ENCODE peak calls at places on chromosomes 3 and 15, in six cellular contexts. F is body of pancreas, D is GM06990, K is pancreas, U is cardiac fibroblast, V is AG09309. I is an unnamed sample.

GRCh38 chr3:66018047-66019033 is 20.4 kb downstream of the MAGI1 start:
- DNase-seq in K (no peak), U (no peak), F (no peak), V (no peak), D (no peak), I (no peak)

GRCh38 chr15:88918738-88919137 is 5.6 kb upstream of the MFGE8 start:
- DNase-seq in K (no peak), F (no peak), D (no peak), U (peak), V (peak), I (peak)

GRCh38 chr15:90871097-90871715 is 2.8 kb downstream of the FURIN start:
- DNase-seq in F (no peak), D (peak), K (no peak), V (no peak), U (peak), I (peak)

GRCh38 chr15:85331666-85332261 is 48.6 kb upstream of the AKAP13 start:
- DNase-seq in V (no peak), D (no peak), F (no peak), U (no peak), K (no peak), I (no peak)

GRCh38 chr3:193702967-193703366 is 110.0 kb downstream of the OPA1 start:
- DNase-seq in V (peak), F (no peak), D (no peak), K (no peak), U (peak), I (peak)

GRCh38 chr3:59186735-59187134 is 136.9 kb upstream of the CFAP20DC start:
- DNase-seq in U (no peak), F (no peak), V (no peak), D (no peak), K (no peak), I (no peak)

GRCh38 chr3:158600787-158601186 is 29.8 kb downstream of the MLF1 start:
- DNase-seq in V (no peak), F (no peak), U (no peak), K (no peak), D (no peak), I (no peak)

GRCh38 chr3:97935842-97936241 is 36.4 kb downstream of the RIOX2 start:
- DNase-seq in U (no peak), V (no peak), K (no peak), F (no peak), D (no peak), I (no peak)

GRCh38 chr3:167691366-167691765 is 37.6 kb upstream of the WDR49 start:
- DNase-seq in D (peak), U (no peak), K (no peak), F (no peak), V (no peak), I (peak)

GRCh38 chr3:14564741-14565140 is 24.6 kb upstream of the GRIP2 start:
- DNase-seq in F (no peak), D (no peak), V (no peak), K (no peak), U (no peak), I (no peak)

GRCh38 chr3:136904746-136905145 is 42.7 kb downstream of the NCK1 start:
- DNase-seq in U (no peak), V (no peak), F (no peak), D (no peak), K (no peak), I (no peak)

GRCh38 chr3:64505419-64505818 is 182.4 kb downstream of the ADAMTS9 start:
- DNase-seq in F (no peak), D (no peak), K (no peak), V (no peak), U (no peak), I (no peak)

GRCh38 chr3:94822298-94822697 is 759.4 kb downstream of the NSUN3 start:
- DNase-seq in F (no peak), V (no peak), U (no peak), K (no peak), D (no peak), I (no peak)

GRCh38 chr3:187027531-187027936 is 97.2 kb downstream of the ST6GAL1 start:
- DNase-seq in F (no peak), K (no peak), U (no peak), V (no peak), D (no peak), I (no peak)

GRCh38 chr3:24502690-24503089 is 8.0 kb upstream of the THRB start:
- DNase-seq in D (no peak), U (no peak), V (peak), F (no peak), K (no peak), I (peak)

GRCh38 chr3:187987919-187988318 is 166.0 kb upstream of the LPP start:
- DNase-seq in F (no peak), U (no peak), V (no peak), K (no peak), D (no peak), I (no peak)

GRCh38 chr3:187736418-187736871 is 8.8 kb downstream of the BCL6 start:
- DNase-seq in V (no peak), U (peak), K (no peak), F (no peak), D (no peak), I (peak)

GRCh38 chr3:39254806-39255449 is 24.9 kb downstream of the CX3CR1 start:
- DNase-seq in K (no peak), U (peak), F (no peak), D (no peak), V (peak), I (peak)

GRCh38 chr3:8536106-8537052 is 34.8 kb downstream of the LMCD1 start:
- DNase-seq in D (no peak), U (peak), V (no peak), F (no peak), K (no peak), I (peak)

GRCh38 chr3:30294241-30294667 is 312.1 kb upstream of the TGFBR2 start:
- DNase-seq in D (no peak), K (no peak), F (no peak), U (peak), V (no peak), I (peak)

DNA sequence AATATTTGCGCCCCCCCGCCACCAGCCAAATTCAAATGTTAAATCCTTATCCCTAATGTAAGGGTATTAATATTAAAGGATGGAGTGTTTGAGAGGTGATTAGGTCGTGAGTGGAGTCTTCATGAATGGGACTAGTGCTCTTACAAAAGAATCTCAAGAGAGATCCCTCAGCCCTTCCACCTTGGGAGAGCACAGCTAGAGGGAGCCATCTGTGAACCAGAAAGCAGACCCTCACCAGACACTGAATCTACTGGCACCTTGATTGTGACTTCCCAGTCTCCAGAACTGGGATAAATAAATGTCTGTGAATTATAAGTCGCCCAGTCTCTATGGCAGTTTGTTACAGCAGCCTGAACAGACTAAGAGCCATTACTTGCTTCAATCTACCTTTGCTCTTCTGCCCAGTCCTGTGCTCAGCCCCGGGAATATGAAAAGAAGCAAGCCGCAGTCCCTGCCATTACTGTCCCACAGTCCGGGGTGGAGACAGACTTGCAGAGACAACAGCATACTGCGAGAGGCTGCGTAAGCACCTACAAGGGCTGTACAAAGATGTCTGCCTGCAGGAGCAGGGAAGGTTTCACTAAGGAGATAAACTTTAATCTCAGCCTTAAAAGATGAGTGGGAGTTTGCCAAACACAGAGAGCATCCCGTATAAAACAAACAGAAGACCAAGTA is 110.7 kb upstream of the TMCO5A start:
- DNase-seq in V (no peak), U (no peak), F (no peak), D (no peak), K (no peak), I (no peak)
- H3K4me3 ChIP-seq in V (no peak), U (no peak), F (no peak), D (no peak), K (no peak), I (no peak)

GRCh38 chr15:96353931-96354730 is 23.6 kb downstream of the NR2F2 start:
- DNase-seq in V (no peak), U (peak), D (no peak), F (no peak), K (no peak), I (no peak)
- TF ChIP-seq CTCF in V (peak), U (peak), D (no peak), F (no peak), K (no peak), I (peak)

DNA sequence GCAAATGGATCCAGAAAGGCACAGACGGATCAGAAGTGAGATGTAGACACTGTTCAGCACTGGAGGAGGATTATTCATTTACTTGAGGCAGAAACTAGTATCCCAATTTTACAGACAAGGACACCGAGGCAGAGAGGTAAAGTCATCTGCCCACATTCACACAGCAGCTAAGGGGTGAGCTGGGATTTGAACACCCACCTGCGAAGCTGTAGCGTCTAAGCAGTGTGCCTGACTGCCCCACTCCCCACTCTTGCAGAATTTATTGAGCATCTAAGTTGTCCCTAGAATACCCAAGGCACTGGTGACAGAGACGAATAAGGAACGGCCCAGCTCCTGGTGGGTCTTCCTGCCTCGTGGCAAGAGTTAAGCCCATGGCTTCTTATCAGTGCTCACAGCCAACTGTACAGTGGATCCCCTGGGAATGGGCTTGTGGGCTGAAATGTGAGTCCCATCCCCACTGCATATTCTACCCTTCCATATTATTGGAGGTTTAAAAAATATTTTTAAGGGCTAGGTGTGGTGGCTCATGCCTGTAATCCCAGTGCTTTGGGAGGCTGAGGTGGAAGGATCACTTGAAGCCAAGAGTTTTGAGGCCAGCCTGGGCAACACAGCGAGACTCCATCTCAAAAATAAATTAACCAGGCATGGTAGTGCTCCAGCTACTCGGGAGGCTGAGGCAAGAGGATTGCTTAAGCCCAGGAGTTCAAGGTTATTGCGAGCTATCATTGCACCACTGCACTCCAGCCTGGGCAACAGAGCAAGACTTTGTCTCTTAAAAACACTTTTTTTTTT is 77.6 kb downstream of the IQSEC1 start:
- DNase-seq in D (no peak), V (no peak), F (no peak), K (no peak), U (no peak), I (no peak)
- H3K4me3 ChIP-seq in D (peak), V (no peak), F (no peak), K (no peak), U (no peak), I (no peak)

GRCh38 chr15:77654975-77655374 is 22.3 kb upstream of the LINGO1 start:
- DNase-seq in U (no peak), V (no peak), F (no peak), D (no peak), K (no peak), I (no peak)
- TF ChIP-seq CTCF in U (peak), V (peak), F (no peak), D (peak), K (no peak), I (peak)

GRCh38 chr15:66757030-66757429 is 55.0 kb downstream of the SMAD6 start:
- DNase-seq in U (no peak), D (no peak), V (no peak), F (no peak), K (no peak), I (no peak)

GRCh38 chr15:66754789-66755188 is 52.8 kb downstream of the SMAD6 start:
- DNase-seq in U (no peak), V (no peak), D (no peak), K (no peak), F (no peak), I (no peak)

GRCh38 chr15:66757521-66757920 is 55.5 kb downstream of the SMAD6 start:
- DNase-seq in K (no peak), D (no peak), U (no peak), V (no peak), F (no peak), I (no peak)

GRCh38 chr15:66755298-66756068 is 53.4 kb downstream of the SMAD6 start:
- DNase-seq in D (no peak), K (no peak), V (no peak), U (no peak), F (no peak), I (no peak)

DNA sequence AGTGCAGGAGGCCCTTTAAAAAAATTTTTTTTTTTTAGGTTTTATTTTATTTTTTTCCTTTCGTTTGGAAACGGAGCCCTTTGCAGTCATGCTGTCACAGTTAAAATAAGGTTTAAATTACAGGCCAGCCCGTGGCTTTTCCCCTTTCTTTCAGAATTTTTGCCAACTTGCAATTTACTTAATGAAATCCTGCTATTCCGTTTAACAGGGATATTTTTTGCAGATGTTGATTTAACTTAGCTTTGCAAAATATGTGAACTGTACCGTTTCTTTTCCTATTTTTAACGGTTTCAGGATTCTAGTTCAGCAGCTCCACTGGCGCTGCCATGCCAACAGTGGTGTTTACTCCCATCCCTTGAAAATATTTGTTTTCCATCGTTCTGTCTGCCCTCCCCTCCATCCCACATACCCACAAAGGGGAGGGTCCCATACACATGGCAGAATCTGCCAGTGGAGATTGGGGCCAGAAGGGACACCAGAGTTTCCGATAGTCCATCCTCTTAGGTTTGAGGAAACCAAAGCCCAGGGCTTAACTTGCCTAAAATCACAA is 54.3 kb downstream of the SMAD6 start:
- DNase-seq in V (no peak), F (no peak), D (no peak), U (no peak), K (no peak), I (peak)
- H3K4me3 ChIP-seq in V (no peak), F (no peak), D (no peak), U (no peak), K (no peak), I (no peak)

I was measured in AG10803.